ENCODE peak calls at places on chromosomes 3 and 15, in six cellular contexts. One of them, this sample, is unnamed.

GRCh38 chr3:70742081-70742480 is 429.6 kb upstream of the MDFIC2 start:
- DNase-seq in GM13976: no peak
- DNase-seq in stomach: no peak
- DNase-seq in activated naive CD4-positive, alpha-beta T cell: no peak
- DNase-seq in left ventricle myocardium inferior: no peak
- DNase-seq in Ammon's horn: no peak
- DNase-seq in this sample: no peak

GRCh38 chr3:112638327-112639020 is 2.5 kb downstream of the CCDC80 start:
- DNase-seq in Ammon's horn: peak
- DNase-seq in left ventricle myocardium inferior: peak
- DNase-seq in GM13976: no peak
- DNase-seq in activated naive CD4-positive, alpha-beta T cell: no peak
- DNase-seq in stomach: no peak
- DNase-seq in this sample: no peak

GRCh38 chr3:163721596-163721995 is 1356.7 kb downstream of the SI start:
- DNase-seq in stomach: no peak
- DNase-seq in activated naive CD4-positive, alpha-beta T cell: no peak
- DNase-seq in Ammon's horn: no peak
- DNase-seq in GM13976: no peak
- DNase-seq in left ventricle myocardium inferior: no peak
- DNase-seq in this sample: no peak

GRCh38 chr15:36008719-36009118 is 462.8 kb upstream of the DPH6 start:
- DNase-seq in activated naive CD4-positive, alpha-beta T cell: no peak
- DNase-seq in GM13976: no peak
- DNase-seq in Ammon's horn: no peak
- DNase-seq in stomach: no peak
- DNase-seq in left ventricle myocardium inferior: no peak
- DNase-seq in this sample: no peak

GRCh38 chr15:40787344-40787841 is 17.6 kb downstream of the C15orf62 start:
- DNase-seq in Ammon's horn: no peak
- DNase-seq in activated naive CD4-positive, alpha-beta T cell: peak
- DNase-seq in GM13976: no peak
- DNase-seq in stomach: peak
- DNase-seq in left ventricle myocardium inferior: no peak
- DNase-seq in this sample: no peak

GRCh38 chr3:175121225-175121624 is 262.1 kb downstream of the NAALADL2 start:
- DNase-seq in GM13976: no peak
- DNase-seq in Ammon's horn: no peak
- DNase-seq in activated naive CD4-positive, alpha-beta T cell: no peak
- DNase-seq in left ventricle myocardium inferior: no peak
- DNase-seq in stomach: peak
- DNase-seq in this sample: no peak

GRCh38 chr3:11499144-11499543 is 144.6 kb downstream of the VGLL4 start:
- DNase-seq in activated naive CD4-positive, alpha-beta T cell: no peak
- DNase-seq in left ventricle myocardium inferior: no peak
- DNase-seq in stomach: no peak
- DNase-seq in Ammon's horn: no peak
- DNase-seq in GM13976: no peak
- DNase-seq in this sample: no peak

GRCh38 chr15:83733206-83733605 is 79.3 kb downstream of the ADAMTSL3 start:
- DNase-seq in left ventricle myocardium inferior: no peak
- DNase-seq in stomach: no peak
- DNase-seq in Ammon's horn: no peak
- DNase-seq in GM13976: no peak
- DNase-seq in activated naive CD4-positive, alpha-beta T cell: no peak
- DNase-seq in this sample: no peak

GRCh38 chr3:14425574-14426304 is 23.3 kb downstream of the SLC6A6 start:
- DNase-seq in stomach: peak
- DNase-seq in Ammon's horn: peak
- DNase-seq in GM13976: peak
- DNase-seq in activated naive CD4-positive, alpha-beta T cell: no peak
- DNase-seq in left ventricle myocardium inferior: no peak
- DNase-seq in this sample: peak

GRCh38 chr3:17535173-17535730 is 207.2 kb downstream of the TBC1D5 start:
- DNase-seq in activated naive CD4-positive, alpha-beta T cell: no peak
- DNase-seq in GM13976: no peak
- DNase-seq in stomach: no peak
- DNase-seq in left ventricle myocardium inferior: no peak
- DNase-seq in Ammon's horn: peak
- DNase-seq in this sample: no peak

GRCh38 chr15:94008101-94009080 is 223.0 kb upstream of the MCTP2 start:
- DNase-seq in activated naive CD4-positive, alpha-beta T cell: no peak
- DNase-seq in GM13976: no peak
- DNase-seq in Ammon's horn: no peak
- DNase-seq in stomach: no peak
- DNase-seq in left ventricle myocardium inferior: no peak
- DNase-seq in this sample: no peak

GRCh38 chr3:46668116-46668515 is 25.4 kb downstream of the ALS2CL start:
- DNase-seq in GM13976: peak
- DNase-seq in left ventricle myocardium inferior: no peak
- DNase-seq in Ammon's horn: no peak
- DNase-seq in stomach: peak
- DNase-seq in activated naive CD4-positive, alpha-beta T cell: no peak
- DNase-seq in this sample: no peak

GRCh38 chr3:147311716-147312115 is 94.6 kb downstream of the ZIC4 start:
- DNase-seq in GM13976: no peak
- DNase-seq in Ammon's horn: no peak
- DNase-seq in stomach: no peak
- DNase-seq in activated naive CD4-positive, alpha-beta T cell: no peak
- DNase-seq in left ventricle myocardium inferior: no peak
- DNase-seq in this sample: no peak

This sample was measured in germinal center.